ENCODE peak calls at places on chromosomes 2 and 18, in five cellular contexts. O is ovary, M is A549, F is K562, T is tibial nerve. C is an unnamed sample.

GRCh38 chr2:96727431-96727830 is 12.4 kb downstream of the LMAN2L start:
- DNase-seq in M (no peak), T (peak; percentile 58), O (no peak), F (no peak), C (no peak)

GRCh38 chr18:31040982-31041345 is 1.6 kb downstream of the DSC3 start:
- DNase-seq in F (no peak), O (no peak), T (no peak), M (no peak), C (no peak)

GRCh38 chr2:69087912-69088240 is 74.9 kb downstream of the ANTXR1 start:
- DNase-seq in F (no peak), M (no peak), O (no peak), T (no peak), C (no peak)

GRCh38 chr2:136399667-136400316 is 281.8 kb upstream of the CXCR4 start:
- DNase-seq in F (no peak), O (no peak), T (no peak), M (no peak), C (no peak)

GRCh38 chr18:3479978-3480377 is 30.0 kb downstream of the TGIF1 start:
- DNase-seq in T (no peak), M (no peak), O (no peak), F (no peak), C (no peak)

GRCh38 chr2:156342252-156343095 is 10.0 kb upstream of the NR4A2 start:
- DNase-seq in O (peak; percentile 98), T (peak; percentile 92), M (peak; percentile 65), F (peak; percentile 93), C (peak; percentile 99)

GRCh38 chr2:98165516-98166071 is 78.6 kb downstream of the VWA3B start:
- DNase-seq in T (no peak), F (no peak), O (no peak), M (no peak), C (no peak)

GRCh38 chr2:200408428-200409311 is 101.2 kb downstream of the KCTD18 start:
- DNase-seq in F (peak; percentile 35), O (no peak), M (peak; percentile 47), T (no peak), C (no peak)

GRCh38 chr18:51273435-51273834 is 76.0 kb upstream of the MEX3C start:
- DNase-seq in T (no peak), O (no peak), F (no peak), M (no peak), C (no peak)

GRCh38 chr2:10329880-10330699 is 27.4 kb downstream of the HPCAL1 start:
- DNase-seq in T (no peak), F (no peak), M (peak; percentile 65), O (no peak), C (no peak)

GRCh38 chr2:17877811-17878221 is 651 bp upstream of the KCNS3 start:
- DNase-seq in M (no peak), O (no peak), T (peak; percentile 13), F (no peak), C (no peak)

DNA sequence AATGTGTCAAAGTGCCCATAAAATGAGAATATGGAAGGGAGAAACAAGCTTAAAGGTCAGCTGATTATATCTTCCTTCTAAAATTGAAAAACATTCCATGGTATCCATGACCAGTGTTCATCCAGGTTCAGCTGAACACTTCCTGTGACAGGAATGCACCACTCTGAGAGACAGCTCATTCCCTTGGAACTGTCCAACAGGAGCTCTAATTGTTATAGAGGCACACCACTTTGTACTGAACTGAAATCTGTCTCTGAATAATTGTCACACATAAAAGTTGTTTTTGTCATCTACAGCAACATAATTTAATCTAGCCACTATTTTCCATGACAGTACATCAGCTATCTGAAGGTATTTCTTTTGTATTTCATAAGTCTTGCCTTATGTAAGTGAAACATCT is 195.9 kb upstream of the ZNF804A start:
- DNase-seq in M (no peak), F (no peak), O (no peak), T (no peak), C (no peak)
- TF ChIP-seq EP300 in M (no peak), F (no peak), O (no peak), T (no peak), C (no peak)

GRCh38 chr2:134375935-134376334 is 122.1 kb downstream of the MGAT5 start:
- DNase-seq in M (no peak), T (peak; percentile 34), O (peak; percentile 36), F (no peak), C (no peak)

GRCh38 chr2:134379293-134379692 is 125.4 kb downstream of the MGAT5 start:
- DNase-seq in F (no peak), T (no peak), M (no peak), O (peak; percentile 36), C (no peak)

GRCh38 chr2:134381141-134381540 is 127.3 kb downstream of the MGAT5 start:
- DNase-seq in T (no peak), F (no peak), M (no peak), O (no peak), C (no peak)

GRCh38 chr2:134379722-134380121 is 125.8 kb downstream of the MGAT5 start:
- DNase-seq in O (no peak), F (no peak), M (no peak), T (no peak), C (no peak)

DNA sequence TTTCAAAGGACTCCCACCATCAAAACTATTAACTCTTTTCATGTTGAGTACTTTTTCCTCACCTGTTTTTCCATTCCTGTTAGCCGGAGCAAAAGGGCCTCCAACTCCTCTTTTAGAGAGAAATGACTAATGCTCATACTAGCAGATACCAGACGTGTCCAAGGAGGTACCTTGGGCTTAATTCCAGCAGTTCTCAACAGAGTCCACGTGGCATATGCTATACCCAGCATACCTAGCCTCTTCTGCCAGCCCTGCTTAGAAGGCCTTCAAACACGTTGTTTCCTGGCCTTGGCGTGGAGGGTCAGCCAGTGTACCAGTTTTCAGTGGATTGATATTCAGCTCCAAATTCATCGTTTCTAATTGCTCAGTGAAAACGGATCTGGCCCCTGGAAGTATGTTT is 123.9 kb downstream of the MGAT5 start:
- DNase-seq in F (no peak), T (no peak), O (no peak), M (no peak), C (no peak)
- TF ChIP-seq EP300 in F (no peak), T (no peak), O (no peak), M (no peak), C (no peak)

GRCh38 chr2:29990112-29990511 is 68.7 kb upstream of the ALK start:
- DNase-seq in F (no peak), O (no peak), M (no peak), T (no peak), C (no peak)
- TF ChIP-seq EP300 in F (no peak), O (no peak), M (no peak), T (no peak), C (no peak)

GRCh38 chr2:85954192-85954900 is 65.6 kb upstream of the ST3GAL5 start:
- DNase-seq in O (no peak), M (no peak), T (no peak), F (no peak), C (peak; percentile 88)

GRCh38 chr2:85953476-85953875 is 64.7 kb upstream of the ST3GAL5 start:
- DNase-seq in O (no peak), F (no peak), M (no peak), T (no peak), C (no peak)

GRCh38 chr2:85956647-85957039 is 67.9 kb upstream of the ST3GAL5 start:
- DNase-seq in O (no peak), F (no peak), T (no peak), M (no peak), C (no peak)

GRCh38 chr2:85957256-85957655 is 68.5 kb upstream of the ST3GAL5 start:
- DNase-seq in O (no peak), M (no peak), T (no peak), F (no peak), C (no peak)

GRCh38 chr2:85954918-85955420 is 66.2 kb upstream of the ST3GAL5 start:
- DNase-seq in T (no peak), F (no peak), O (no peak), M (no peak), C (no peak)
- TF ChIP-seq EP300 in T (no peak), F (no peak), O (no peak), M (no peak), C (peak; percentile 79)

GRCh38 chr2:64144057-64145013 is at the start of gene PELI1:
- DNase-seq in O (peak; percentile 95), F (peak; percentile 95), M (peak; percentile 87), T (peak; percentile 93), C (peak; percentile 96)

GRCh38 chr2:64142817-64143153 is 1.4 kb downstream of the PELI1 start:
- DNase-seq in F (no peak), M (no peak), T (no peak), O (no peak), C (no peak)

GRCh38 chr2:64145119-64145518 is 899 bp upstream of the PELI1 start:
- DNase-seq in M (no peak), T (no peak), O (no peak), F (no peak), C (no peak)

GRCh38 chr2:64141711-64142405 is 2.4 kb downstream of the PELI1 start:
- DNase-seq in M (no peak), O (no peak), T (no peak), F (no peak), C (no peak)

GRCh38 chr2:64143154-64144056 is 815 bp downstream of the PELI1 start:
- DNase-seq in M (peak; percentile 26), T (no peak), F (peak; percentile 43), O (no peak), C (no peak)
- TF ChIP-seq EP300 in M (no peak), T (peak; percentile 39), F (no peak), O (no peak), C (no peak)